ENCODE peak calls at places on chromosomes 16 and 17, in six cellular contexts. T is K562, Q is prostate gland, R is GM12892, I is endothelial cell of umbilical vein, G is HCT116. C is an unnamed sample.

GRCh38 chr17:9151091-9151490 is 129.8 kb downstream of the NTN1 start:
- DNase-seq in R (no peak), T (no peak), Q (no peak), G (no peak), I (no peak), C (no peak)

GRCh38 chr16:87235810-87236515 is 81.2 kb downstream of the C16orf95 start:
- DNase-seq in I (no peak), T (no peak), G (no peak), Q (no peak), R (no peak), C (no peak)

GRCh38 chr17:13084420-13084819 is 66.6 kb upstream of the ELAC2 start:
- DNase-seq in T (no peak), G (no peak), I (no peak), Q (no peak), R (no peak), C (no peak)

GRCh38 chr16:30889721-30890120 is 4.2 kb downstream of the BCL7C start:
- DNase-seq in I (no peak), Q (no peak), G (no peak), R (no peak), T (no peak), C (no peak)

GRCh38 chr16:17068524-17068923 is 402.2 kb downstream of the XYLT1 start:
- DNase-seq in I (no peak), G (no peak), T (no peak), R (no peak), Q (no peak), C (no peak)

GRCh38 chr16:26830716-26831115 is 236.0 kb upstream of the C16orf82 start:
- DNase-seq in I (no peak), Q (no peak), R (no peak), T (no peak), G (no peak), C (no peak)

GRCh38 chr16:11682655-11683096 is 14.4 kb downstream of the SNN start:
- DNase-seq in Q (no peak), T (no peak), G (no peak), R (no peak), I (no peak), C (no peak)

GRCh38 chr17:68955181-68955841 is at the start of gene ABCA8:
- DNase-seq in T (no peak), R (no peak), G (no peak), I (peak; percentile 54), Q (no peak), C (no peak)

GRCh38 chr17:80738020-80738380 is 193.4 kb downstream of the RPTOR start:
- DNase-seq in I (no peak), R (peak; percentile 33), G (no peak), Q (no peak), T (no peak), C (no peak)

GRCh38 chr16:85057212-85057889 is 29.8 kb downstream of the KIAA0513 start:
- DNase-seq in G (peak; percentile 19), Q (no peak), I (no peak), T (peak; percentile 85), R (no peak), C (peak; percentile 42)

GRCh38 chr16:57736419-57737281 is 1.1 kb downstream of the KATNB1 start:
- DNase-seq in R (no peak), G (no peak), T (peak; percentile 54), Q (no peak), I (peak; percentile 79), C (peak; percentile 46)

GRCh38 chr16:77874347-77874746 is 86.0 kb downstream of the VAT1L start:
- DNase-seq in G (no peak), I (no peak), Q (no peak), T (no peak), R (no peak), C (no peak)

DNA sequence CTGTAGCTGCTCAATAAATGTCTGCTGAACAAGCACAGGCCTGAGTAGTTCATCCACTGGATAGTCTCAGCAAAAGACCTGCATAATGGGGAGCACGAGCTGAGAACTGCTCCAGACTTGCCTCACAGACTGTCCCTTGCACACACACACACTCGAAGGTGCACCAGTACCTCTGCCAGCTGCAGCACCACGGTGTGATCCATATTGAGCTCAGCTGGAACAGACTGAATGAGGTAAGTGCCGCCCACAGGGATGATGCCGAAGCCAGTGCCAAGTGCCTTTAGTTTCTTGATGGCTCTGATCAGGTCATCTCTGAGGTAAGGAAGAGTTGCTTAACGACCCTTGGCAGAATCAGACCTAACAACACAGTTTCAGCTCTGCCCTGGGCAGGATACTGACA is 11.6 kb downstream of the SNF8 start:
- DNase-seq in I (no peak), Q (no peak), T (no peak), R (no peak), G (no peak), C (no peak)
- TF ChIP-seq POLR2A in I (no peak), Q (no peak), T (peak; percentile 22), R (peak; percentile 4), G (no peak), C (no peak)

GRCh38 chr17:76695059-76695892 is 15.5 kb downstream of the MXRA7 start:
- DNase-seq in G (no peak), Q (no peak), R (no peak), T (no peak), I (no peak), C (no peak)
- TF ChIP-seq POLR2AphosphoS5 in G (no peak), Q (peak; percentile 44), R (no peak), T (no peak), I (no peak), C (no peak)

DNA sequence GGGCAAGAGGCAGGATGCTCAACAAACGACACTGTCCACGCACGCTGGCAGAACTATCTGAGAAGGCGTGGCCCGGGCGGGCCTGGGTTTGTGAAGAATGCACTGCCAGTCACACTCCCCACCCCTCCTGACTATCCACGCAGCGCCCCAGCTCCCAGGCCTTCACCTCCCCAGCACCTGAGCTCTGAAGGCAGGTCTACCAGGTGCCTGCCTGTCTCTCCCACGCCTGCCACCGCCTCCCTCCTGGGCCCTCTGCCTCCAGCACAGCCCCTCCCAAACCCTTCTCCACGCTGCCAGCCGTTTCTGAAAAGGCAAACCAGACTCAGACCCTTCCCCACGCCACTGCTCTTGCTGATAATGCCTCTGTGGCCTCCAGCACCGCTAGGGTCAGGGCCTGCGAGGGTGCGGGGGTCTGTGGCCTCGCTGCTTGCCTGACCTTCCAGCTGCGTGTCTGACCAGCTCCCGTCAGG is 11.6 kb downstream of the MYBBP1A start:
- DNase-seq in R (no peak), G (no peak), Q (no peak), T (no peak), I (no peak), C (no peak)
- TF ChIP-seq POLR2A in R (no peak), G (no peak), Q (no peak), T (no peak), I (no peak), C (no peak)

DNA sequence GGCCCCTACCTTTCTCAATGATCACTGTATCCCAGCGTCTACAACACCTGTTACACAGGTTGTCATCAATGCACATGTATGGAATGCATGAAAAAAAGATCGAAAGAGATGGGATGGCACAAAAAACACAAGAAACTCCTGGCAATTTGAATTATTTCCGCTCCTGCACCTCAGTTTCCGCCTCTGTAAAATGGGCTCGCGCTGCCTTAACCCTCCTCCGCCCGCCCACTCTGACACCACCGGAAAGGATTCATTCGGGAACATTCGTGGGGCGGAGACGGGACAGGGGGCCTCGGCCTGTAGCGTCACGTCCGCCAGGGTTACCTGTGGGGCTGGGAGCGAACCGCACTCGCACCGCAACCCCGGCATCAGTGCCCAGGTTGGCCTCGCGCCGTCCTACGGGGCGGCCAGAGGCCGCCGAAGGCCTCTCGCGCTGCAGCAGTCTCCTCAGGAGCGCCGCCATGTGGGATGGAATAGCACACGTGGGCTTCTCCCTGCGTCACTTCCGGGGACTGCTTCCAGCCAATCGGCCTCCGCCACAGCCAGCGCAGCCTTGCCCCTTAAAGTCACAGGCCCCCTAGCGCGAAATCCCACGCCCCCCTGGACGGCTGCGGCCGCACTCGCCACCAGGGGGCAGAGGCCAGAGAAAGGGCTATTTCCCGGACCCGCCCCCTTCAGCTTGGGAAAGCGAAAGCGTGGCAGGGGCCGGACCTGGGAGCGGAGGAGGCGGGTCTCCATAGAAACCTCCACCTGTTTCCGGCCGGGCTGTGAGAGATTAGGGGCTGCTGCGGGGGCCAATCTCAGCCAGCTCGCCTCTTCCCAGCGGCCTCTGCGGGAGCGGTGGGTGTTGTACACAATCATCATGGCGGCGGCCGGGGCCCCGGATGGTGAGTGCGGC is at the start of the genes EARS2 and UBFD1:
- DNase-seq in T (peak; percentile 96), G (peak; percentile 97), R (peak; percentile 91), I (peak; percentile 100), Q (peak; percentile 97), C (peak; percentile 99)
- TF ChIP-seq POLR2AphosphoS5 in T (peak; percentile 66), G (peak; percentile 69), R (peak; percentile 76), I (peak; percentile 84), Q (peak; percentile 96), C (peak; percentile 66)

DNA sequence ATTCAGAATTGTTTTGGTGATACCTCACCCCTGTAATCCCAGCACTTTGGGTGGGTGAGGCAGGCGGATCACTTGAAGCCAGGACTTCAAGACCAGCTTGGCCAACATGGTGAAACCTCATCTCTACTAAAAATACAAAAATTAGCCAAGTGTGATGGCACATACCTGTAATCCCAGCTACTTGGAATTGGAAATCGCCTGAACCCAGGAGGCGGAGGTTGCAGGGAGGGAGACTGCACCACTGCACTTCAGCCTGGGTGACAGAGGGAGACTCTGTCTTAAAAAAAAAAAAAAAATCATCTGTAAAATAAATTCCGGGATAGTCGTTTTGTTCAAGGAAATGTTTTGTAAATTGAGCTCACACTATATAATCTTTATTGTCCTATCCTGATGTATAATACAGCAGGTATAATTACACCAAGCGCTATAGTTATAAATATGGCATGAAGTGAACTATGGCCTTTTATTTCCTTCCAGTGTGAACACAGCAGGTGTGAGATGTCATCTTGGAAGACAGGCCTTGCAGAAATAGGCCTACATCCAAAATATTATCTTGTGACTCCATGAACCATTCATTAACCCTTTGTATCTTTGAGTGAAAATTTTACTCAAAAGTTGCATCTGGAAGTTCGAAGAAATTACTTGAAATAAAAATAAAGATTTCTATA is 25.4 kb downstream of the PLA2G10 start:
- DNase-seq in Q (no peak), R (no peak), G (no peak), T (no peak), I (no peak), C (no peak)
- TF ChIP-seq POLR2A in Q (no peak), R (no peak), G (no peak), T (no peak), I (no peak), C (no peak)

DNA sequence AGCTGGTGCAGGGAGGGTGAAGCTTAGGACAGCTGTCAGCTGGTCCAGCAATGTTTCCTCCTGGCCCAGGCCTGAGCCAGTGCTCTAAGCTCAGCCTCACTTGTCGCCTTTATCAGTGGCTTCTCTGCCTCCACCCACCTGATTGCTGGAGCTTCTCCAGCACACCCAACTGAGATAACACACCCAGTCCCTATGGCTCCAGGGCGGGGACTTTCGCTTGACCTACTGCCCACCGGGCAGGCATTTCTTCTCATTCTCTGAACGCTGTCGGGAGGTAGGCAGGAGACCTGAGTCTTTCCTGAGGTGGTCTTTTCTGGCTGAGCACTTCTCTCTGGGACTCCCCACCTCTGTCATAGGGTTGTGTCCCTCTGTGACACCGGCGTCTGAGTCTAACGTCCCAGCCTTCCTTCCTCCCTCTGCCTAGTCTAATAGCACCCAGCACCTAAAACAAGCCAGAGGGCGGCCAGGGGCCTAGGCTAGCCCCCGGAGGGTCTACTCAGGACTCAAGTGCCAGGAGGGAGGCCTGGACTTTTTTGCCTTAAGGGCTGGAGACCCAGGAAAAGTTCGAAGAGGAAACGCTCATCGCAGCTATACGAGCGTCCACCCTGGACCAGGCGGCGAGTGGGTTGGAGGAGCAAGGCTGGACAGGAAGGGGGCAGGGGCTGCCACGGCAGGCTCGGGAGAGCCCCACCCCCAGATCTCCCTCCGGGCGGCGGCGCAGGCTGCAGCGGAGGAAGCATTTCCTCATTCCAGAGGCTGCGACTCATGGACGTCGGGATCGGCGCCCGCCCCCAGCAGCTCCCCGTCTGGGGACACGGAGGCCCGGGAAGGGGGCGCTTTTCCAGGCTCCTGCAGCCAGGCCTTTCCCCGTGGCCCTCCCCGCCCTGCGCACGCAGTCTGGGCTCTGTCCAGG is 756 bp downstream of the TAX1BP3 start:
- DNase-seq in R (no peak), G (no peak), Q (peak; percentile 82), I (peak; percentile 92), T (peak; percentile 60), C (peak; percentile 91)
- TF ChIP-seq POLR2AphosphoS5 in R (no peak), G (no peak), Q (peak; percentile 51), I (peak; percentile 45), T (no peak), C (peak; percentile 64)